ENCODE peak calls at places on chromosomes 5 and 9, in nine cellular contexts. J is sigmoid colon, M is uterus, Q is IMR-90, T is ovary, Z is prostate gland, X is A549, U is body of pancreas, O is right lobe of liver. H is an unnamed sample.

GRCh38 chr5:143554194-143554717 is 150.8 kb upstream of the NR3C1 start:
- DNase-seq in J (no peak), M (no peak), Q (peak; percentile 99), T (no peak), Z (no peak), X (peak; percentile 74), U (no peak), O (no peak), H (no peak)

GRCh38 chr9:16191691-16192402 is 639.0 kb downstream of the CCDC171 start:
- DNase-seq in J (peak; percentile 89), M (peak; percentile 86), Q (peak; percentile 87), T (peak; percentile 95), Z (peak; percentile 49), X (peak; percentile 83), U (peak; percentile 69), O (peak; percentile 80), H (peak; percentile 71)

GRCh38 chr5:153670081-153670480 is 179.6 kb downstream of the GRIA1 start:
- DNase-seq in J (no peak), M (no peak), Q (no peak), T (no peak), Z (no peak), X (no peak), U (no peak), O (no peak), H (no peak)

GRCh38 chr9:69030851-69031645 is 4.5 kb upstream of the FXN start:
- DNase-seq in J (no peak), M (no peak), Q (peak; percentile 48), T (no peak), Z (no peak), X (no peak), U (no peak), O (no peak), H (no peak)

GRCh38 chr5:100479079-100479688 is 56.0 kb upstream of the FAM174A start:
- DNase-seq in J (no peak), M (no peak), Q (peak; percentile 7), T (no peak), Z (peak; percentile 4), X (peak; percentile 42), U (no peak), O (no peak), H (no peak)

GRCh38 chr5:5483880-5484595 is 61.6 kb downstream of the ICE1 start:
- DNase-seq in J (no peak), M (no peak), Q (peak; percentile 52), T (no peak), Z (no peak), X (no peak), U (no peak), O (no peak), H (no peak)

GRCh38 chr9:97237311-97237786 is 70.1 kb upstream of the CCDC180 start:
- DNase-seq in J (no peak), M (no peak), Q (no peak), T (peak; percentile 45), Z (no peak), X (no peak), U (no peak), O (peak; percentile 58), H (no peak)

GRCh38 chr5:154203798-154204578 is 13.5 kb downstream of the GALNT10 start:
- DNase-seq in J (no peak), M (no peak), Q (no peak), T (no peak), Z (no peak), X (no peak), U (no peak), O (no peak), H (no peak)

GRCh38 chr9:38357350-38358114 is 35.0 kb upstream of the ALDH1B1 start:
- DNase-seq in J (peak; percentile 56), M (no peak), Q (no peak), T (no peak), Z (no peak), X (no peak), U (no peak), O (no peak), H (no peak)

GRCh38 chr5:78679905-78680304 is 31.3 kb upstream of the LHFPL2 start:
- DNase-seq in J (no peak), M (no peak), Q (no peak), T (no peak), Z (no peak), X (no peak), U (no peak), O (no peak), H (no peak)
- TF ChIP-seq POLR2A in J (no peak), M (no peak), Q (no peak), T (no peak), Z (no peak), X (no peak), U (no peak), O (no peak), H (no peak)

GRCh38 chr9:128687453-128687852 is 1.6 kb upstream of the SET start:
- DNase-seq in J (no peak), M (no peak), Q (no peak), T (no peak), Z (no peak), X (no peak), U (no peak), O (no peak), H (no peak)

GRCh38 chr9:128685022-128685332 is 4.0 kb upstream of the SET start:
- DNase-seq in J (no peak), M (no peak), Q (no peak), T (no peak), Z (no peak), X (no peak), U (no peak), O (no peak), H (no peak)

GRCh38 chr9:128684325-128685021 is 4.5 kb upstream of the SET start:
- DNase-seq in J (peak; percentile 87), M (peak; percentile 66), Q (peak; percentile 76), T (peak; percentile 75), Z (peak; percentile 91), X (peak; percentile 85), U (peak; percentile 92), O (peak; percentile 89), H (peak; percentile 96)

GRCh38 chr9:128684065-128684324 is 5.0 kb upstream of the SET start:
- DNase-seq in J (no peak), M (no peak), Q (no peak), T (no peak), Z (no peak), X (no peak), U (no peak), O (no peak), H (no peak)

DNA sequence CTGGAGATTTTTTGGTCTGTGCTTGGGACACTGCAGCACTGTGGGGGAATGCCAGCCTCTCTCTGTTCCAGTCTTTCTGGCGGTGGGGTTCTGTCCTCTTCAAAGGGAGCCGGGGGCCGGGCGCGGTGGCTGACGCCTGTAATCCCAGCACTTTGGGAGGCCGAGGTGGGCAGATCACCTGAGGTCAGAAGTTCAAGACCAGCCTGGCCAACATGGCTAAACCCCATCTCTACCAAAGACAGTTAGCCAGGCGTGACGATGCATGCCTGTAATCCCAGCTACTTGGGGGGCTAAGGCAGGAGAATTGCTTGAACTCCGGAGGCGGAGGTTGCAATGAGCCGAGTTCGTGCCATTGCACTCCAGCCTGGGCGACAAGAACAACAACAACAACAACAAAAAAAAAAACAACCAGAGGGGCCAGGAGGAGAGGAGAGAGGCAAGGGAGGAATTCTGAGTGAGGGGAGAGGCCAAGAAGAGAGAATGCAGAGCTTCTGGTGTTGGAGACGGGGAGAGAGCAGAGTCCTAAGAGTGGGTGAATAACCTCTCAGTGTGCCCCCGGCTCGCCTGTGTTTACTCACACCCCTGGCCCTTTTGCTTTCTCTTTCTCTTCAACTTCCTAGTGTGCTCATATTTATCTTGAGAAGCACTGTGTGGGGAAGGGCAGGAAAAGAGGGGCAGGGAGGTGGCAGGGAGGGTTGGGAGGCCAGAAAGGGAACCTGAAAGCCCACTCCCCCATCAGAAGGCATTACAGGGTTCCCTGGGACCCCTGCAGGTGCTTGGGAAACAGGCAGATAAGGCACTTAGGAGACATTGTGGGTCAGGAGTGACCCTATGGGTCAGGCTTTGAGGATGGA is 3.2 kb upstream of the SET start:
- DNase-seq in J (no peak), M (no peak), Q (no peak), T (no peak), Z (no peak), X (no peak), U (no peak), O (peak; percentile 54), H (no peak)
- TF ChIP-seq POLR2A in J (no peak), M (no peak), Q (no peak), T (no peak), Z (no peak), X (no peak), U (no peak), O (no peak), H (no peak)

GRCh38 chr5:125012727-125013451 is 266.4 kb upstream of the ZNF608 start:
- DNase-seq in J (no peak), M (no peak), Q (no peak), T (no peak), Z (peak; percentile 61), X (no peak), U (peak; percentile 62), O (no peak), H (no peak)

GRCh38 chr5:125011982-125012381 is 265.5 kb upstream of the ZNF608 start:
- DNase-seq in J (no peak), M (no peak), Q (no peak), T (no peak), Z (no peak), X (no peak), U (no peak), O (no peak), H (no peak)

GRCh38 chr5:125023673-125024072 is 277.2 kb upstream of the ZNF608 start:
- DNase-seq in J (no peak), M (no peak), Q (peak; percentile 39), T (no peak), Z (no peak), X (peak; percentile 25), U (no peak), O (no peak), H (no peak)

GRCh38 chr5:125017796-125018195 is 271.4 kb upstream of the ZNF608 start:
- DNase-seq in J (no peak), M (no peak), Q (no peak), T (no peak), Z (no peak), X (peak; percentile 11), U (no peak), O (no peak), H (no peak)
- TF ChIP-seq POLR2A in J (no peak), M (no peak), Q (no peak), T (no peak), Z (no peak), X (no peak), U (no peak), O (no peak), H (no peak)

DNA sequence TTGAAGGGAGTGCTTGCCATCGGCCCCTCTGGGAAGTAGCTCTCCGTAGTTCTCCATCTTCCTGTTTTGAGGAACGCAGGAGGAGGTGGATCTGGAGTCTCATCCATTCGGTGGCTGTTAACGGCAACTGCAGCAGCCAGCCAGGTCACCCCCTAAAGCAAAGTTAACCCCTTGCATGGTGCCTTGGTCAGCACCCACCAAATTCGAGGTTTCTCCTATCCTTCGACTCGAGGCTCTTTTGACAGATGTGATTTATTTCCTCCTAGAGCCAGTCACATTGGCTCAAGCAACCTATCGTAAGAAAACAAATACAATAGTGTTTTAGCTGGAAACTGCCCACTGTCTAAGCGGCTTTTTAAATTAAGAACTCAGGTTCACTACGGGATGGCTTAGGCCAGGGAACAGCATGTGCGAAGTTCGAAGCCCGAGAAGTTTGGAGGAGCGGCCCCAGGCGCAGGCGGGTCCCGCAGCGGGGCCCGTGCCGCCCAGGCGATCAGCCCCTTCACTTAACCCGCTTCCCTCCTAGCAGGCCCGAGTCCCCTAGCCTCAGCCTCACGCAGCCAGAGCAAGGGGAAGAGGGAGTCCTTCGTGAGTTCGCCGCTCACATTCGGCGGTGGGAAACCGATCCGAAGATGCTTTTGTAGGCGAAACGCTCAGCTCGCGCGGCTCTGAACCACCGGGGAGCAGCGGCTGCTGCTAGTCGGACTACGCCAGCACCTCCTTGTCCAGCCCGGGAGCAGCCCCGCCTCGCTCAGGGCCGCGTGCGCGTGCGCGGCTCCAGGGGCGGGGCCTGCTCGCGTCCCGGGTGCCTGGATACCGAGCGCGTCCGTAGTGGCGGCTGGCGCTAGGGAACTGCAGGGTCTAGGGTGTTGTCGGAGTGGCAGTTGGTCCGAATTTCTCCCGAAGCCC is at the start of gene ROPN1L:
- DNase-seq in J (peak; percentile 91), M (peak; percentile 87), Q (peak; percentile 82), T (peak; percentile 91), Z (peak; percentile 84), X (peak; percentile 87), U (peak; percentile 88), O (peak; percentile 93), H (peak; percentile 96)
- TF ChIP-seq POLR2A in J (no peak), M (peak; percentile 74), Q (peak; percentile 26), T (peak; percentile 54), Z (peak; percentile 83), X (peak; percentile 83), U (peak; percentile 82), O (peak; percentile 65), H (no peak)

H was measured in lower leg skin.